ENCODE peak calls at places on chromosomes 4 and X, in six cellular contexts. C is endothelial cell of umbilical vein, L is K562, Q is A549, P is GM12878, E is HepG2. Z is an unnamed sample.

GRCh38 chr4:87497141-87497540 is 32.0 kb downstream of the SPARCL1 start:
- DNase-seq in C (no peak), L (peak; percentile 40), Q (peak; percentile 7), P (no peak), E (no peak), Z (peak; percentile 36)

GRCh38 chr4:109560687-109561452 is 824 bp downstream of the MCUB start:
- DNase-seq in C (peak; percentile 74), L (peak; percentile 38), Q (peak; percentile 19), P (peak; percentile 80), E (no peak), Z (peak; percentile 80)

GRCh38 chr4:141871086-141871485 is 234.7 kb downstream of the IL15 start:
- DNase-seq in C (no peak), L (no peak), Q (no peak), P (no peak), E (no peak), Z (no peak)

GRCh38 chr4:181807771-181808170 is 435.4 kb upstream of the TENM3 start:
- DNase-seq in C (no peak), L (no peak), Q (no peak), P (no peak), E (no peak), Z (no peak)

GRCh38 chrX:115233497-115234219 is at the start of gene LRCH2:
- DNase-seq in C (peak; percentile 47), L (no peak), Q (no peak), P (no peak), E (no peak), Z (no peak)

GRCh38 chr4:26787461-26788340 is 72.9 kb upstream of the STIM2 start:
- DNase-seq in C (peak; percentile 52), L (peak; percentile 43), Q (peak; percentile 50), P (no peak), E (peak; percentile 32), Z (peak; percentile 92)

GRCh38 chrX:100994352-100995281 is 25.1 kb downstream of the ARL13A start:
- DNase-seq in C (peak; percentile 41), L (peak; percentile 63), Q (peak; percentile 48), P (peak; percentile 8), E (peak; percentile 72), Z (peak; percentile 68)

GRCh38 chr4:7705062-7705461 is 234.6 kb downstream of the AFAP1 start:
- DNase-seq in C (no peak), L (no peak), Q (no peak), P (no peak), E (peak; percentile 8), Z (peak; percentile 17)

GRCh38 chrX:124719060-124719459 is 372.7 kb downstream of the SH2D1A start:
- DNase-seq in C (no peak), L (no peak), Q (no peak), P (no peak), E (peak; percentile 31), Z (no peak)

GRCh38 chr4:90095000-90095399 is 32.2 kb upstream of the CCSER1 start:
- DNase-seq in C (no peak), L (no peak), Q (no peak), P (no peak), E (no peak), Z (no peak)

GRCh38 chr4:41535911-41536361 is 2.0 kb upstream of the LIMCH1 start:
- DNase-seq in C (peak; percentile 92), L (no peak), Q (no peak), P (no peak), E (no peak), Z (no peak)

GRCh38 chrX:71253253-71254091 is 468 bp downstream of the ZMYM3 start:
- DNase-seq in C (peak; percentile 58), L (peak; percentile 71), Q (peak; percentile 29), P (no peak), E (peak; percentile 13), Z (peak; percentile 71)

GRCh38 chr4:183968502-183968901 is 63.4 kb downstream of the STOX2 start:
- DNase-seq in C (no peak), L (no peak), Q (no peak), P (no peak), E (no peak), Z (no peak)

GRCh38 chr4:41748074-41748787 is at the start of gene PHOX2B:
- DNase-seq in C (no peak), L (no peak), Q (no peak), P (no peak), E (no peak), Z (no peak)

GRCh38 chr4:44629280-44629866 is 22.1 kb downstream of the YIPF7 start:
- DNase-seq in C (peak; percentile 55), L (peak; percentile 39), Q (peak; percentile 44), P (peak; percentile 12), E (peak; percentile 41), Z (peak; percentile 67)

GRCh38 chr4:2858451-2859217 is 15.0 kb downstream of the ADD1 start:
- DNase-seq in C (peak; percentile 53), L (peak; percentile 55), Q (no peak), P (no peak), E (peak; percentile 56), Z (no peak)

GRCh38 chr4:74590476-74590875 is 145.5 kb downstream of the AREG start:
- DNase-seq in C (no peak), L (no peak), Q (no peak), P (no peak), E (no peak), Z (no peak)

GRCh38 chr4:1164444-1164843 is 7.9 kb downstream of the SPON2 start:
- DNase-seq in C (no peak), L (no peak), Q (no peak), P (no peak), E (no peak), Z (no peak)

GRCh38 chrX:50147972-50148371 is 52.8 kb downstream of the AKAP4 start:
- DNase-seq in C (no peak), L (no peak), Q (no peak), P (no peak), E (peak; percentile 58), Z (no peak)

GRCh38 chr4:163758032-163758431 is 263.5 kb downstream of the TMA16 start:
- DNase-seq in C (no peak), L (no peak), Q (no peak), P (no peak), E (no peak), Z (no peak)

GRCh38 chr4:74395633-74396032 is 30.7 kb downstream of the EREG start:
- DNase-seq in C (no peak), L (no peak), Q (no peak), P (no peak), E (no peak), Z (no peak)

GRCh38 chrX:2336181-2336580 is 164.6 kb downstream of the DHRSX start:
- DNase-seq in C (no peak), L (no peak), Q (no peak), P (no peak), E (no peak), Z (no peak)

GRCh38 chrX:64975989-64976672 is at the start of gene ZC4H2:
- DNase-seq in C (peak; percentile 81), L (peak; percentile 23), Q (peak; percentile 69), P (peak; percentile 7), E (peak; percentile 73), Z (peak; percentile 4)

GRCh38 chrX:7294483-7294882 is 146.5 kb upstream of the PUDP start:
- DNase-seq in C (no peak), L (no peak), Q (no peak), P (no peak), E (no peak), Z (peak; percentile 65)

GRCh38 chr4:160375746-160376452 is 1273.0 kb downstream of the RAPGEF2 start:
- DNase-seq in C (no peak), L (no peak), Q (no peak), P (no peak), E (no peak), Z (no peak)

GRCh38 chrX:48966796-48967579 is 4.7 kb downstream of the KCND1 start:
- DNase-seq in C (no peak), L (no peak), Q (no peak), P (no peak), E (no peak), Z (no peak)

GRCh38 chr4:4293279-4293678 is 3.2 kb downstream of the ZBTB49 start:
- DNase-seq in C (no peak), L (no peak), Q (no peak), P (no peak), E (no peak), Z (no peak)

GRCh38 chr4:4288098-4288497 is 1.9 kb downstream of the LYAR start:
- DNase-seq in C (no peak), L (no peak), Q (no peak), P (no peak), E (no peak), Z (no peak)

GRCh38 chr4:4289055-4289454 is 899 bp downstream of the LYAR start:
- DNase-seq in C (no peak), L (peak; percentile 13), Q (no peak), P (no peak), E (no peak), Z (peak; percentile 20)

GRCh38 chr4:4289575-4289929 is 402 bp downstream of the LYAR start:
- DNase-seq in C (no peak), L (no peak), Q (no peak), P (no peak), E (no peak), Z (no peak)

GRCh38 chr4:4289930-4290850 is at the start of the genes LYAR and ZBTB49:
- DNase-seq in C (peak; percentile 94), L (peak; percentile 95), Q (peak; percentile 84), P (peak; percentile 69), E (peak; percentile 86), Z (peak; percentile 95)
- TF ChIP-seq POLR2A in C (peak; percentile 78), L (peak; percentile 92), Q (peak; percentile 86), P (peak; percentile 96), E (peak; percentile 94), Z (peak; percentile 90)

GRCh38 chrX:138411048-138411447 is 300.5 kb downstream of the FGF13 start:
- DNase-seq in C (no peak), L (no peak), Q (no peak), P (no peak), E (no peak), Z (peak; percentile 1)
- TF ChIP-seq MYC in C (no peak), L (no peak), Q (no peak), P (no peak), E (no peak), Z (no peak)

GRCh38 chrX:68732906-68733493 is 85.5 kb downstream of the STARD8 start:
- DNase-seq in C (peak; percentile 12), L (peak; percentile 73), Q (peak; percentile 64), P (no peak), E (peak; percentile 19), Z (peak; percentile 71)
- TF ChIP-seq MAX in C (no peak), L (no peak), Q (no peak), P (no peak), E (no peak), Z (no peak)

GRCh38 chrX:37332987-37333658 is 16.0 kb upstream of the PRRG1 start:
- DNase-seq in C (no peak), L (no peak), Q (no peak), P (no peak), E (no peak), Z (peak; percentile 6)
- TF ChIP-seq POLR2A in C (no peak), L (no peak), Q (no peak), P (no peak), E (no peak), Z (no peak)

Z was measured in NB4.